ENCODE peak calls at places on chromosomes 1 and 21, in six cellular contexts. One of them, this sample, is unnamed.

GRCh38 chr1:12604114-12604874 is 13.7 kb downstream of the DHRS3 start:
- ATAC-seq in A549: peak
- ATAC-seq in upper lobe of left lung: peak
- ATAC-seq in HepG2: peak
- ATAC-seq in GM12878: peak
- ATAC-seq in K562: peak
- ATAC-seq in this sample: peak

GRCh38 chr1:165365344-165365743 is 8.8 kb upstream of the LMX1A start:
- ATAC-seq in HepG2: no peak
- ATAC-seq in upper lobe of left lung: peak
- ATAC-seq in K562: no peak
- ATAC-seq in A549: no peak
- ATAC-seq in GM12878: no peak
- ATAC-seq in this sample: no peak

GRCh38 chr1:35364732-35365131 is 96.2 kb downstream of the ZMYM4 start:
- ATAC-seq in upper lobe of left lung: no peak
- ATAC-seq in A549: no peak
- ATAC-seq in K562: no peak
- ATAC-seq in GM12878: peak
- ATAC-seq in HepG2: no peak
- ATAC-seq in this sample: no peak

GRCh38 chr1:162527324-162527723 is 29.7 kb downstream of the UHMK1 start:
- ATAC-seq in A549: no peak
- ATAC-seq in upper lobe of left lung: no peak
- ATAC-seq in K562: no peak
- ATAC-seq in HepG2: no peak
- ATAC-seq in GM12878: no peak
- ATAC-seq in this sample: no peak

GRCh38 chr1:205689479-205689878 is 9.2 kb upstream of the SLC45A3 start:
- ATAC-seq in GM12878: no peak
- ATAC-seq in HepG2: no peak
- ATAC-seq in A549: no peak
- ATAC-seq in upper lobe of left lung: no peak
- ATAC-seq in K562: peak
- ATAC-seq in this sample: no peak

GRCh38 chr1:243230914-243231313 is 24.2 kb downstream of the CEP170 start:
- ATAC-seq in HepG2: no peak
- ATAC-seq in K562: no peak
- ATAC-seq in GM12878: no peak
- ATAC-seq in upper lobe of left lung: no peak
- ATAC-seq in A549: no peak
- ATAC-seq in this sample: no peak

GRCh38 chr1:60765204-60765603 is 317.2 kb upstream of the NFIA start:
- ATAC-seq in A549: no peak
- ATAC-seq in K562: peak
- ATAC-seq in HepG2: peak
- ATAC-seq in GM12878: peak
- ATAC-seq in upper lobe of left lung: no peak
- ATAC-seq in this sample: no peak

GRCh38 chr1:108141604-108142003 is 58.5 kb downstream of the SLC25A24 start:
- ATAC-seq in A549: no peak
- ATAC-seq in K562: no peak
- ATAC-seq in upper lobe of left lung: peak
- ATAC-seq in HepG2: no peak
- ATAC-seq in GM12878: no peak
- ATAC-seq in this sample: no peak

GRCh38 chr1:221845650-221846371 is 103.9 kb upstream of the DUSP10 start:
- ATAC-seq in K562: no peak
- ATAC-seq in HepG2: peak
- ATAC-seq in GM12878: no peak
- ATAC-seq in A549: peak
- ATAC-seq in upper lobe of left lung: no peak
- ATAC-seq in this sample: peak

GRCh38 chr1:210456731-210457130 is 128.0 kb downstream of the HHAT start:
- ATAC-seq in upper lobe of left lung: no peak
- ATAC-seq in K562: no peak
- ATAC-seq in A549: no peak
- ATAC-seq in GM12878: peak
- ATAC-seq in HepG2: no peak
- ATAC-seq in this sample: no peak

GRCh38 chr1:11703357-11704225 is 12.1 kb downstream of the DRAXIN start:
- ATAC-seq in HepG2: no peak
- ATAC-seq in A549: no peak
- ATAC-seq in K562: no peak
- ATAC-seq in upper lobe of left lung: no peak
- ATAC-seq in GM12878: peak
- ATAC-seq in this sample: no peak

GRCh38 chr1:152801333-152801732 is 4.8 kb downstream of the LCE1D start:
- ATAC-seq in A549: no peak
- ATAC-seq in upper lobe of left lung: no peak
- ATAC-seq in HepG2: no peak
- ATAC-seq in GM12878: no peak
- ATAC-seq in K562: no peak
- ATAC-seq in this sample: no peak

GRCh38 chr1:151371340-151371739 is 1.2 kb downstream of the SELENBP1 start:
- ATAC-seq in upper lobe of left lung: peak
- ATAC-seq in K562: no peak
- ATAC-seq in HepG2: no peak
- ATAC-seq in A549: peak
- ATAC-seq in GM12878: no peak
- ATAC-seq in this sample: peak

GRCh38 chr1:117607471-117607870 is 1.6 kb downstream of the TENT5C start:
- ATAC-seq in K562: no peak
- ATAC-seq in upper lobe of left lung: no peak
- ATAC-seq in A549: no peak
- ATAC-seq in GM12878: no peak
- ATAC-seq in HepG2: no peak
- ATAC-seq in this sample: no peak

GRCh38 chr21:38346286-38346685 is 89.5 kb downstream of the KCNJ15 start:
- ATAC-seq in GM12878: no peak
- ATAC-seq in K562: no peak
- ATAC-seq in A549: no peak
- ATAC-seq in HepG2: no peak
- ATAC-seq in upper lobe of left lung: no peak
- ATAC-seq in this sample: no peak

GRCh38 chr1:164629971-164630370 is 71.0 kb downstream of the PBX1 start:
- ATAC-seq in K562: no peak
- ATAC-seq in HepG2: no peak
- ATAC-seq in upper lobe of left lung: peak
- ATAC-seq in A549: no peak
- ATAC-seq in GM12878: no peak
- ATAC-seq in this sample: no peak

GRCh38 chr1:241007668-241008067 is 349.3 kb downstream of the RGS7 start:
- ATAC-seq in HepG2: no peak
- ATAC-seq in A549: no peak
- ATAC-seq in GM12878: no peak
- ATAC-seq in K562: no peak
- ATAC-seq in upper lobe of left lung: no peak
- ATAC-seq in this sample: no peak

GRCh38 chr1:42940851-42941639 is 17.6 kb downstream of the SLC2A1 start:
- ATAC-seq in A549: peak
- ATAC-seq in K562: no peak
- ATAC-seq in upper lobe of left lung: peak
- ATAC-seq in HepG2: no peak
- ATAC-seq in GM12878: peak
- ATAC-seq in this sample: no peak

GRCh38 chr1:99849413-99849743 is 783 bp upstream of the AGL start:
- ATAC-seq in upper lobe of left lung: peak
- ATAC-seq in HepG2: peak
- ATAC-seq in A549: peak
- ATAC-seq in GM12878: peak
- ATAC-seq in K562: peak
- ATAC-seq in this sample: no peak

GRCh38 chr1:155126494-155127104 is 1.1 kb upstream of the EFNA1 start:
- ATAC-seq in GM12878: peak
- ATAC-seq in HepG2: peak
- ATAC-seq in K562: peak
- ATAC-seq in A549: peak
- ATAC-seq in upper lobe of left lung: peak
- ATAC-seq in this sample: peak

GRCh38 chr1:201938440-201939005 is 7.8 kb downstream of the LMOD1 start:
- ATAC-seq in upper lobe of left lung: no peak
- ATAC-seq in HepG2: no peak
- ATAC-seq in A549: no peak
- ATAC-seq in GM12878: no peak
- ATAC-seq in K562: no peak
- ATAC-seq in this sample: peak

GRCh38 chr1:205766038-205766437 is 9.2 kb downstream of the RAB29 start:
- ATAC-seq in GM12878: no peak
- ATAC-seq in A549: no peak
- ATAC-seq in HepG2: no peak
- ATAC-seq in K562: peak
- ATAC-seq in upper lobe of left lung: no peak
- ATAC-seq in this sample: no peak

GRCh38 chr1:152745289-152745704 is 12.5 kb upstream of the KPRP start:
- ATAC-seq in HepG2: peak
- ATAC-seq in GM12878: no peak
- ATAC-seq in A549: peak
- ATAC-seq in K562: peak
- ATAC-seq in upper lobe of left lung: no peak
- ATAC-seq in this sample: no peak

GRCh38 chr1:246300653-246301549 is 206.2 kb downstream of the SMYD3 start:
- ATAC-seq in A549: no peak
- ATAC-seq in HepG2: no peak
- ATAC-seq in upper lobe of left lung: no peak
- ATAC-seq in K562: no peak
- ATAC-seq in GM12878: no peak
- ATAC-seq in this sample: no peak

GRCh38 chr1:18556364-18556763 is 74.3 kb upstream of the PAX7 start:
- ATAC-seq in HepG2: peak
- ATAC-seq in upper lobe of left lung: no peak
- ATAC-seq in GM12878: no peak
- ATAC-seq in A549: no peak
- ATAC-seq in K562: peak
- ATAC-seq in this sample: no peak

DNA sequence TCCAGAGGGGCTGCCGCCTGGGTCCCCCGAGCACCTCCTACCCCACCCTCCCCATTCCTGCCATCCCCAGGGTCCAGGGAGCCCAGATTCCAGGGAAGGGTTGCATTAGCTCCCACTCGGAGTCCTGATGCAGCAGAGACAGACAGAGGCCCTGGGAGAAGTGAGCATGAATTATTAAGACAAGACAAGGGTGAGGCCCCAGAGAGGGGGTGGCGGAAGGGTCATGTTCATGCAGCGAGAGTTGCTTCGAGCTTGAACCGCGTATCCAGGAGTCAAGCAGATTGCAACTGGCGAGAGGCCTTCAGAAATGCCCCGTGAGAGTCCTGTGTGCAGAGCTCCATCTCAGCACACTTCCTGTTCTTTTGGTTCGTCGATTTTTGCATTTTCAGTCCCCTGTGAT is 14.8 kb downstream of the PDE9A start:
- ATAC-seq in upper lobe of left lung: no peak
- ATAC-seq in K562: no peak
- ATAC-seq in GM12878: no peak
- ATAC-seq in HepG2: no peak
- ATAC-seq in A549: no peak
- ATAC-seq in this sample: no peak
- H3K4me3 ChIP-seq in upper lobe of left lung: no peak
- H3K4me3 ChIP-seq in K562: no peak
- H3K4me3 ChIP-seq in GM12878: no peak
- H3K4me3 ChIP-seq in HepG2: no peak
- H3K4me3 ChIP-seq in A549: no peak
- H3K4me3 ChIP-seq in this sample: no peak

GRCh38 chr1:6007318-6008083 is 15.3 kb upstream of the NPHP4 start:
- ATAC-seq in GM12878: no peak
- ATAC-seq in upper lobe of left lung: peak
- ATAC-seq in A549: no peak
- ATAC-seq in K562: peak
- ATAC-seq in HepG2: no peak
- ATAC-seq in this sample: no peak
- TF ChIP-seq EP300 in GM12878: no peak
- TF ChIP-seq EP300 in upper lobe of left lung: no peak
- TF ChIP-seq EP300 in A549: no peak
- TF ChIP-seq EP300 in K562: peak
- TF ChIP-seq EP300 in HepG2: no peak
- TF ChIP-seq EP300 in this sample: no peak

GRCh38 chr1:22887491-22887890 is 85.2 kb downstream of the LACTBL1 start:
- ATAC-seq in GM12878: no peak
- ATAC-seq in A549: no peak
- ATAC-seq in upper lobe of left lung: no peak
- ATAC-seq in HepG2: no peak
- ATAC-seq in K562: no peak
- ATAC-seq in this sample: no peak

GRCh38 chr1:22886211-22886610 is 86.5 kb downstream of the LACTBL1 start:
- ATAC-seq in upper lobe of left lung: peak
- ATAC-seq in GM12878: no peak
- ATAC-seq in HepG2: no peak
- ATAC-seq in K562: no peak
- ATAC-seq in A549: no peak
- ATAC-seq in this sample: no peak

GRCh38 chr1:22883406-22883805 is 89.3 kb downstream of the LACTBL1 start:
- ATAC-seq in K562: no peak
- ATAC-seq in upper lobe of left lung: no peak
- ATAC-seq in GM12878: no peak
- ATAC-seq in A549: no peak
- ATAC-seq in HepG2: no peak
- ATAC-seq in this sample: no peak

GRCh38 chr1:22888320-22889075 is 84.2 kb downstream of the LACTBL1 start:
- ATAC-seq in K562: no peak
- ATAC-seq in upper lobe of left lung: peak
- ATAC-seq in HepG2: no peak
- ATAC-seq in A549: no peak
- ATAC-seq in GM12878: no peak
- ATAC-seq in this sample: no peak

DNA sequence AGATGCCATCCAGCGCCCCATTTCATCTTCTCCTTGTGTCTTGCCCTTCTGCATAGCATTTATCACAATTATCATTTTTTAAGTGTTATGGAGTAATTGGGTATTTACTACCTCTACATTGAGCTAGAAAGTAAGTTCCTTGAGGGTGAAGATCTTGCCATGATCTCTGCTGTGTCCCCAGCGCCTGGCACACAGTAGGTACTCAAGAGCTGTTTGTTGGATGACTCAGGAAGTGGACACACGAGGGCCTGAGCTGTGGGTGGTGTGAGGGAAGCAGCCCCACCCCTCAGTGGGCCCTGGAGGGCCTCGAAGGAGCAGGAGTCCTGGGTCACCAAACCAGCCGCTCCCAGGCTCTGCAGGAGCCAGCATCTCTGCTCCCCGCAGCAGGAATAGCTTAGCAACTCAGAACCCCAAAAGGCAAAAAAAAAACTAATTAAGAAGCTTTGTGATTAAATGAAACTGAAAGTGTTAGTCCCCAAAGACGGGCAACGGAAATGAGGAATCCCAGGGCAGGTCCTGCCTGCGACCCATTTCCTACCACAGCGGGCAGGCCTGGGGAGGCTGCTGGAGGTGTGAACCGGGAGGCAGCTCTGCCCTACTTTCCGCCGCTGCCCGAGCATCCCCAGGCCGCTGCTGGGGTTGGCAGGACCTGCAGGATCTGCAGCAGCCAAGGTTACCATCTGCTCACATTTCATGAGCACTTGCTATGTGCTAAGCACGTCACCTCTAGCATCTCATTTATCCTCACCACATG is 87.7 kb downstream of the LACTBL1 start:
- ATAC-seq in GM12878: peak
- ATAC-seq in upper lobe of left lung: no peak
- ATAC-seq in A549: no peak
- ATAC-seq in HepG2: no peak
- ATAC-seq in K562: no peak
- ATAC-seq in this sample: no peak
- H3K4me3 ChIP-seq in GM12878: no peak
- H3K4me3 ChIP-seq in upper lobe of left lung: no peak
- H3K4me3 ChIP-seq in A549: no peak
- H3K4me3 ChIP-seq in HepG2: no peak
- H3K4me3 ChIP-seq in K562: no peak
- H3K4me3 ChIP-seq in this sample: no peak

GRCh38 chr1:228990906-228991569 is 255.8 kb downstream of the RHOU start:
- ATAC-seq in A549: no peak
- ATAC-seq in K562: no peak
- ATAC-seq in GM12878: no peak
- ATAC-seq in upper lobe of left lung: no peak
- ATAC-seq in HepG2: peak
- ATAC-seq in this sample: no peak
- TF ChIP-seq EP300 in A549: no peak
- TF ChIP-seq EP300 in K562: no peak
- TF ChIP-seq EP300 in GM12878: no peak
- TF ChIP-seq EP300 in upper lobe of left lung: no peak
- TF ChIP-seq EP300 in HepG2: no peak
- TF ChIP-seq EP300 in this sample: no peak